ENCODE peak calls at places on chromosomes 3 and 15, in ten cellular contexts. O is AG09309, J is astrocyte, B is H9, Q is heart left ventricle, L is Peyer's patch, X is PC-3, D is lung, R is A549, U is uterus. V is an unnamed sample.

GRCh38 chr3:45817788-45818523 is 21.6 kb upstream of the SLC6A20 start:
- DNase-seq in O (peak), J (peak), B (no peak), Q (no peak), L (peak), X (peak), D (peak), R (peak), U (peak), V (no peak)

GRCh38 chr3:36696799-36697198 is 67.6 kb downstream of the DCLK3 start:
- DNase-seq in O (no peak), J (no peak), B (no peak), Q (no peak), L (no peak), X (no peak), D (no peak), R (no peak), U (no peak), V (no peak)

GRCh38 chr15:50229336-50229735 is 36.2 kb downstream of the HDC start:
- DNase-seq in O (no peak), J (no peak), B (no peak), Q (no peak), L (no peak), X (no peak), D (no peak), R (no peak), U (no peak), V (no peak)

GRCh38 chr15:77466521-77466920 is 45.8 kb downstream of the HMG20A start:
- DNase-seq in O (no peak), J (no peak), B (no peak), Q (no peak), L (no peak), X (no peak), D (no peak), R (no peak), U (no peak), V (no peak)

GRCh38 chr3:48236531-48236930 is 4.4 kb upstream of the ZNF589 start:
- DNase-seq in O (no peak), J (no peak), B (no peak), Q (no peak), L (peak), X (no peak), D (no peak), R (no peak), U (no peak), V (no peak)

GRCh38 chr3:189718215-189718614 is 87.0 kb downstream of the TP63 start:
- DNase-seq in O (no peak), J (no peak), B (no peak), Q (no peak), L (no peak), X (no peak), D (no peak), R (no peak), U (no peak), V (no peak)

GRCh38 chr3:32392530-32393302 is 1.1 kb downstream of the CMTM7 start:
- DNase-seq in O (no peak), J (peak), B (no peak), Q (peak), L (peak), X (peak), D (peak), R (peak), U (peak), V (no peak)

GRCh38 chr15:77035584-77035983 is 35.3 kb downstream of the TSPAN3 start:
- DNase-seq in O (no peak), J (no peak), B (peak), Q (peak), L (peak), X (no peak), D (peak), R (no peak), U (no peak), V (no peak)

GRCh38 chr15:72680931-72681330 is 5.1 kb downstream of the HIGD2B start:
- DNase-seq in O (no peak), J (no peak), B (no peak), Q (no peak), L (no peak), X (no peak), D (no peak), R (no peak), U (no peak), V (no peak)

GRCh38 chr15:35308802-35309201 is 223.7 kb upstream of the NANOGP8 start:
- DNase-seq in O (peak), J (peak), B (no peak), Q (peak), L (no peak), X (peak), D (no peak), R (no peak), U (peak), V (no peak)

GRCh38 chr3:123521179-123521969 is 63.5 kb downstream of the HACD2 start:
- DNase-seq in O (no peak), J (peak), B (no peak), Q (no peak), L (no peak), X (no peak), D (no peak), R (no peak), U (no peak), V (no peak)

GRCh38 chr15:81157195-81157938 is 23.3 kb downstream of the CFAP161 start:
- DNase-seq in O (no peak), J (no peak), B (no peak), Q (no peak), L (no peak), X (no peak), D (no peak), R (no peak), U (peak), V (no peak)

GRCh38 chr3:12004741-12005513 is 739 bp downstream of the SYN2 start:
- DNase-seq in O (no peak), J (no peak), B (peak), Q (no peak), L (no peak), X (no peak), D (no peak), R (no peak), U (peak), V (peak)

GRCh38 chr15:68629519-68630204 is 50.9 kb downstream of the CORO2B start:
- DNase-seq in O (no peak), J (no peak), B (no peak), Q (no peak), L (no peak), X (no peak), D (no peak), R (no peak), U (no peak), V (no peak)

GRCh38 chr3:171459130-171459941 is 869 bp downstream of the TNIK start:
- DNase-seq in O (no peak), J (peak), B (peak), Q (peak), L (peak), X (peak), D (peak), R (no peak), U (peak), V (peak)

GRCh38 chr3:99167016-99167415 is 265.5 kb upstream of the DCBLD2 start:
- DNase-seq in O (no peak), J (no peak), B (no peak), Q (no peak), L (no peak), X (no peak), D (no peak), R (no peak), U (no peak), V (no peak)

GRCh38 chr15:39788108-39788507 is 5.5 kb upstream of the FSIP1 start:
- DNase-seq in O (no peak), J (peak), B (no peak), Q (no peak), L (no peak), X (no peak), D (no peak), R (no peak), U (no peak), V (no peak)

GRCh38 chr3:177195941-177196472 is 1.3 kb downstream of the TBL1XR1 start:
- DNase-seq in O (no peak), J (no peak), B (no peak), Q (peak), L (no peak), X (peak), D (no peak), R (no peak), U (no peak), V (no peak)

GRCh38 chr3:126113733-126114132 is 29.8 kb upstream of the SLC41A3 start:
- DNase-seq in O (no peak), J (no peak), B (peak), Q (no peak), L (peak), X (no peak), D (no peak), R (peak), U (peak), V (peak)

GRCh38 chr15:43776101-43776717 is 557 bp downstream of the ELL3 start:
- DNase-seq in O (no peak), J (no peak), B (peak), Q (peak), L (peak), X (peak), D (no peak), R (no peak), U (peak), V (peak)

GRCh38 chr3:40741729-40742128 is 217.0 kb downstream of the ZNF621 start:
- DNase-seq in O (no peak), J (no peak), B (no peak), Q (peak), L (no peak), X (no peak), D (no peak), R (no peak), U (peak), V (peak)

GRCh38 chr3:18743761-18744160 is 318.6 kb upstream of the SATB1 start:
- DNase-seq in O (no peak), J (no peak), B (no peak), Q (no peak), L (no peak), X (no peak), D (no peak), R (no peak), U (no peak), V (no peak)

GRCh38 chr15:33089878-33090757 is 104.4 kb downstream of the FMN1 start:
- DNase-seq in O (no peak), J (peak), B (no peak), Q (no peak), L (no peak), X (peak), D (no peak), R (no peak), U (no peak), V (no peak)

GRCh38 chr15:66097151-66098018 is 156.2 kb downstream of the MEGF11 start:
- DNase-seq in O (no peak), J (no peak), B (no peak), Q (no peak), L (peak), X (no peak), D (no peak), R (no peak), U (no peak), V (no peak)

GRCh38 chr15:49507261-49507660 is 84.2 kb downstream of the FGF7 start:
- DNase-seq in O (no peak), J (no peak), B (no peak), Q (no peak), L (no peak), X (no peak), D (no peak), R (no peak), U (no peak), V (no peak)

GRCh38 chr3:170064108-170064507 is 26.3 kb downstream of the GPR160 start:
- DNase-seq in O (no peak), J (no peak), B (no peak), Q (no peak), L (peak), X (no peak), D (no peak), R (no peak), U (no peak), V (no peak)

GRCh38 chr3:170059447-170059846 is 21.7 kb downstream of the GPR160 start:
- DNase-seq in O (no peak), J (no peak), B (no peak), Q (no peak), L (no peak), X (no peak), D (no peak), R (no peak), U (no peak), V (no peak)

GRCh38 chr3:170063691-170064090 is 25.9 kb downstream of the GPR160 start:
- DNase-seq in O (no peak), J (no peak), B (no peak), Q (no peak), L (peak), X (no peak), D (no peak), R (no peak), U (no peak), V (no peak)

GRCh38 chr3:170062068-170062467 is 24.3 kb downstream of the GPR160 start:
- DNase-seq in O (no peak), J (no peak), B (no peak), Q (no peak), L (no peak), X (no peak), D (no peak), R (no peak), U (no peak), V (no peak)

GRCh38 chr3:170062769-170063168 is 25.0 kb downstream of the GPR160 start:
- DNase-seq in O (no peak), J (no peak), B (peak), Q (no peak), L (peak), X (no peak), D (no peak), R (no peak), U (no peak), V (no peak)
- TF ChIP-seq CTCF in O (no peak), J (no peak), B (peak), Q (no peak), L (no peak), X (peak), D (no peak), R (peak), U (no peak), V (no peak)

DNA sequence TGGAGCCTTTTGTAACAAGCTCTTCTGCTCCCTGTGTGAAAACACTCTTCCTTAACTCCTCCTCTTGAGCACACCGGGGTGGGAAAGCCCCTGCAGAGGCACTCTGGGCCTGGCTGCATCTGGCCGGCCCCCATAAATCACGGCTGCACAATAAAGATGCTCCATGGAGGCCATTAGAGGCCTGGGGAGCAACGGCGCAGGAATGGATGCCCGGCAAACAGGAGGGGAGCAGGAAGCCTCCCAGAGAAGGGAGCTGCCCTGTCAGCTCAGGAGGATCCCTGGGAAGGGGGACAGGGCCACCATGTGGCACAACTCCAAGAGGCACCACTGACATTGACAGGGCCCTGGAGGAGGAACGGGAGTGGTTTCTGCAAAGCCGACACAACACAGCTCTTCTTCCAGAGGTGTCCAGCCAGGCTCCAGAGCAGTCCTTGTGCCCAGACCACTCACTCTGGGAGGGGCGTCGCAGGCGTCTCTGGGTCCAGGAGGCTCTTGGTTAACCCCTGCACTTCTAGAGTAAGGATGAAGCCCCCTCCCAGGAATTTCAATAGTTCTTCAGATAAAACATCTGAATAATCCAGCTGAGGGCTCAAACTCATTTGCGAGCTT is 509.2 kb upstream of the PPP2R3A start:
- DNase-seq in O (no peak), J (no peak), B (peak), Q (no peak), L (no peak), X (no peak), D (no peak), R (no peak), U (no peak), V (peak)
- TF ChIP-seq CTCF in O (no peak), J (no peak), B (peak), Q (no peak), L (no peak), X (no peak), D (no peak), R (no peak), U (no peak), V (no peak)

GRCh38 chr15:67433495-67434099 is 87.3 kb upstream of the C15orf61 start:
- DNase-seq in O (peak), J (peak), B (peak), Q (peak), L (peak), X (peak), D (peak), R (peak), U (peak), V (peak)
- TF ChIP-seq CTCF in O (peak), J (peak), B (peak), Q (peak), L (no peak), X (peak), D (peak), R (peak), U (peak), V (peak)

GRCh38 chr3:28013864-28014473 is 227.4 kb upstream of the CMC1 start:
- DNase-seq in O (no peak), J (no peak), B (no peak), Q (no peak), L (no peak), X (no peak), D (no peak), R (no peak), U (no peak), V (no peak)
- TF ChIP-seq CTCF in O (no peak), J (no peak), B (no peak), Q (no peak), L (no peak), X (no peak), D (no peak), R (no peak), U (no peak), V (no peak)

GRCh38 chr15:87672309-87672897 is 584.1 kb downstream of the NTRK3 start:
- DNase-seq in O (no peak), J (peak), B (peak), Q (no peak), L (peak), X (peak), D (no peak), R (peak), U (peak), V (peak)
- TF ChIP-seq CTCF in O (peak), J (peak), B (peak), Q (peak), L (no peak), X (peak), D (no peak), R (peak), U (peak), V (peak)

DNA sequence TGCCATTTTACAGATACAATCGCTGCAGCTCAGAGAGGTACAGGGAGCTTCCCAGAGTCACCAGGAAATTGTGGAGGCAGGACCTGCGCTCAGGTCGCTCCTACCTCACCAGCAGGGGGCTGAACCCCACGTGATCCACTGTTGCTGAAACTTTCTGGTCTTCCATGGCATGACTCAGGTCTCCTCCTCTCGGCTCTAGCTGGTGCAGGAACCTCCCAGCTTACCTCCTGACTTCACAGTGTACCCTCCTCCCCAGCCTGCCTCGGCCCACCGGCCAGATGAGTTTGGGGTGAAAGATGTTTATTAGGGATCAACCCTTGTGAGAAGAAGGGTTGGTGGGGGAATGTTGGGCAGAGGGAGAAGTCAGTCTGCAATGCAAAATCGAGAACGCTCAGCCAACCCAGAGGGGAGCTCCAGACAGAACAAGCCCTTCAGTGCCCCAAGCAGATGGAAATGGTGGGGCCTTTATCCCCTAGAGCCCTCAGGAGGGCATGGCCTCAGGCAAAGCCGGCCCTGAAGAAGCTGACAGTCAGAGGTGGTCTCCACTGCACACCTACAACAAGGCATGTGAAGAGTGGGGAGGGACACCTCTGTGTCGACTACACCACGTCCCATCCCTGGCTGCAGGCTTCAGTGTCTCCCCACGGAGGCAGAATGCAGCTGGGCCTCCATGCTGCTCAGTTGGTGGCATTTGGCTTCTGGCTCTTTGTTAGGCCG is 118.6 kb upstream of the PRR20G start:
- DNase-seq in O (no peak), J (no peak), B (peak), Q (no peak), L (peak), X (peak), D (no peak), R (peak), U (no peak), V (no peak)
- TF ChIP-seq CTCF in O (peak), J (no peak), B (peak), Q (no peak), L (no peak), X (peak), D (no peak), R (peak), U (no peak), V (peak)

GRCh38 chr3:61531528-61531927 is 29.8 kb upstream of the PTPRG start:
- DNase-seq in O (no peak), J (no peak), B (no peak), Q (no peak), L (no peak), X (no peak), D (no peak), R (no peak), U (no peak), V (no peak)

GRCh38 chr3:61527011-61527410 is 34.4 kb upstream of the PTPRG start:
- DNase-seq in O (no peak), J (no peak), B (no peak), Q (no peak), L (no peak), X (no peak), D (no peak), R (no peak), U (no peak), V (no peak)

GRCh38 chr3:61532739-61533500 is 28.5 kb upstream of the PTPRG start:
- DNase-seq in O (no peak), J (no peak), B (no peak), Q (no peak), L (no peak), X (no peak), D (no peak), R (no peak), U (no peak), V (no peak)

GRCh38 chr3:61526307-61526706 is 35.1 kb upstream of the PTPRG start:
- DNase-seq in O (no peak), J (no peak), B (no peak), Q (no peak), L (no peak), X (no peak), D (no peak), R (no peak), U (no peak), V (no peak)

DNA sequence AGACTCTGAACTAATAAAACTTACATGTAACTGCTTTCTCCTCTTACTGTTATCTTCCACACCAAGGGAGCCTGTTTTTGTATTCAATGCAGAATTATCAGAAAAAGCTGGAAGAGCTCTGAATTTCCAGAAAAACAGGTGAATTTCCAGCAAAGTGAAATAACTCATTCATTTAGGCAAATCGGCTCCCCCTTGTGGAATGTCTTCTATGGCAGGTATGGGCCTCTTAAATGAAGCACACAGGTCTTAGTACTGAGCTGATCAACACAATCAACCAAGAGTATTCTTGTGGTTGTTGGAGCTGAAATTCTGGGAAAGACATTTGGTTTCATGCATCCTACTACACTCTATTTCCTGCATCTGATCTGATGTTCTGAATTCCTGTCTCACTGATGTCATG is 31.0 kb upstream of the PTPRG start:
- DNase-seq in O (no peak), J (peak), B (peak), Q (no peak), L (no peak), X (peak), D (no peak), R (no peak), U (no peak), V (peak)
- TF ChIP-seq CTCF in O (peak), J (peak), B (peak), Q (peak), L (no peak), X (peak), D (peak), R (peak), U (peak), V (peak)

V was measured in endothelial cell.